ENCODE peak calls at places on chromosomes 2 and 18, in ten cellular contexts. X is caudate nucleus; O is stimulated activated CD8-positive, alpha-beta memory T cell treated with anti-CD3 and anti-CD28 coated beads, Interleukin-2, amount 100 ng/mL, for 1 hour; Q is stimulated activated CD4-positive, alpha-beta T cell treated with anti-CD3 and anti-CD28 coated beads, Interleukin-2, amount 100 ng/mL, for 4 hours; L is NCI-H446 treated with DMSO at 0.1 percent for 48 hours; G is HuH-7; J is kidney epithelial cell; P is activated B cell treated with CpG ODN at 0.5 μM for 24 hours; T is NCI-H1436; I is colonic mucosa. K is an unnamed sample.
A peak's percentile ranks its signal among the peaks of the same experiment; 100 is the strongest.

GRCh38 chr2:168773719-168774521 is 28.5 kb upstream of the NOSTRIN start:
- DNase-seq in T (peak; percentile 48), G (peak; percentile 45), P (no peak), O (no peak), I (peak; percentile 76), L (peak; percentile 25), J (no peak), Q (no peak), X (peak; percentile 7), K (peak; percentile 90)

GRCh38 chr18:4126939-4127338 is 328.2 kb downstream of the DLGAP1 start:
- DNase-seq in X (no peak), L (no peak), O (no peak), T (no peak), G (no peak), P (no peak), I (no peak), Q (no peak), J (no peak), K (no peak)

GRCh38 chr2:85438291-85439110 is 20.0 kb downstream of the SH2D6 start:
- DNase-seq in X (peak; percentile 29), T (peak; percentile 57), J (no peak), L (no peak), G (no peak), O (no peak), I (no peak), P (no peak), Q (no peak), K (no peak)

GRCh38 chr2:223897669-223898314 is 47.3 kb downstream of the WDFY1 start:
- DNase-seq in P (no peak), T (no peak), X (no peak), I (no peak), J (no peak), L (no peak), O (no peak), G (no peak), Q (no peak), K (no peak)

GRCh38 chr18:24837065-24837464 is 376.6 kb downstream of the HRH4 start:
- DNase-seq in P (no peak), T (no peak), I (no peak), Q (no peak), L (peak; percentile 16), O (no peak), G (no peak), J (peak; percentile 43), X (no peak), K (no peak)

GRCh38 chr2:155846249-155846648 is 486.3 kb downstream of the NR4A2 start:
- DNase-seq in J (no peak), X (no peak), T (no peak), O (no peak), I (no peak), L (no peak), G (no peak), P (no peak), Q (no peak), K (no peak)

GRCh38 chr2:30422437-30422805 is 24.6 kb upstream of the LCLAT1 start:
- DNase-seq in I (no peak), J (no peak), L (no peak), O (peak; percentile 41), P (no peak), Q (peak; percentile 83), X (peak; percentile 72), T (no peak), G (no peak), K (no peak)

GRCh38 chr2:188984680-188985079 is 10.5 kb downstream of the COL3A1 start:
- DNase-seq in P (no peak), X (no peak), L (no peak), O (no peak), T (no peak), J (no peak), Q (no peak), I (no peak), G (no peak), K (no peak)

GRCh38 chr18:23868341-23868740 is 146.2 kb upstream of the TTC39C start:
- DNase-seq in I (no peak), O (no peak), X (no peak), Q (no peak), J (no peak), L (peak; percentile 59), P (no peak), G (no peak), T (no peak), K (no peak)

GRCh38 chr2:109497447-109497846 is 116.3 kb downstream of the SEPTIN10 start:
- DNase-seq in G (no peak), J (peak; percentile 16), Q (no peak), P (no peak), X (no peak), O (no peak), L (peak; percentile 7), T (no peak), I (no peak), K (peak; percentile 71)

K was measured in dermis blood vessel endothelial cell.